ENCODE peak calls at places on chromosomes 16 and 17, in eight cellular contexts. I, N, P, V, Y, O, T and L are unnamed samples.

GRCh38 chr16:85046957-85047866 is 19.6 kb downstream of the KIAA0513 start:
- DNase-seq in O (no peak), T (no peak), V (no peak), I (peak; percentile 23), P (no peak), N (no peak), Y (no peak), L (no peak)

GRCh38 chr17:28727727-28728363 is 743 bp upstream of the NEK8 start:
- DNase-seq in O (peak; percentile 76), P (no peak), I (peak; percentile 97), T (peak; percentile 68), Y (peak; percentile 7), V (no peak), N (peak; percentile 83), L (peak; percentile 31)

GRCh38 chr16:85091522-85091910 is 20.8 kb downstream of the CIBAR2 start:
- DNase-seq in V (no peak), Y (no peak), O (no peak), P (no peak), I (no peak), T (no peak), N (no peak), L (no peak)

GRCh38 chr16:31344712-31345111 is 10.3 kb upstream of the ITGAX start:
- DNase-seq in N (no peak), P (no peak), T (no peak), I (peak; percentile 35), V (no peak), O (no peak), Y (no peak), L (no peak)

GRCh38 chr17:9645858-9646555 is 690 bp downstream of the USP43 start:
- DNase-seq in O (peak; percentile 76), V (no peak), P (peak; percentile 76), I (peak; percentile 41), N (peak; percentile 66), Y (no peak), T (peak; percentile 57), L (no peak)

GRCh38 chr17:28345420-28346198 is 10.0 kb downstream of the TNFAIP1 start:
- DNase-seq in Y (no peak), T (no peak), I (no peak), P (no peak), V (no peak), O (peak; percentile 13), N (no peak), L (no peak)

GRCh38 chr17:19897108-19897854 is 29.5 kb upstream of the ULK2 start:
- DNase-seq in T (no peak), P (no peak), O (no peak), V (no peak), N (no peak), Y (no peak), I (no peak), L (no peak)

GRCh38 chr17:74435775-74436359 is 4.0 kb downstream of the GPRC5C start:
- DNase-seq in V (no peak), T (no peak), O (no peak), N (no peak), Y (no peak), I (no peak), P (no peak), L (no peak)

GRCh38 chr17:79842656-79843474 is 3.6 kb upstream of the CBX4 start:
- DNase-seq in P (no peak), O (peak; percentile 21), V (no peak), N (no peak), T (no peak), Y (no peak), I (peak; percentile 56), L (no peak)

GRCh38 chr17:17842111-17842876 is 5.5 kb upstream of the SREBF1 start:
- DNase-seq in Y (no peak), I (no peak), P (no peak), N (no peak), O (no peak), V (no peak), T (no peak), L (no peak)

GRCh38 chr17:64707077-64707591 is 45.0 kb upstream of the SMURF2 start:
- DNase-seq in T (peak; percentile 100), O (peak; percentile 99), V (peak; percentile 51), N (no peak), Y (peak; percentile 98), P (no peak), I (no peak), L (peak; percentile 93)

GRCh38 chr17:57315061-57315851 is 58.9 kb downstream of the MSI2 start:
- DNase-seq in P (no peak), O (no peak), Y (no peak), T (no peak), N (no peak), I (no peak), V (no peak), L (no peak)

GRCh38 chr16:52488837-52489289 is 58.1 kb downstream of the TOX3 start:
- DNase-seq in P (no peak), N (no peak), O (no peak), Y (no peak), V (no peak), I (no peak), T (no peak), L (no peak)

GRCh38 chr16:71311553-71312158 is 22.5 kb upstream of the CMTR2 start:
- DNase-seq in O (peak; percentile 41), P (no peak), V (peak; percentile 49), Y (peak; percentile 25), T (no peak), N (peak; percentile 37), I (peak; percentile 25), L (peak; percentile 29)

GRCh38 chr16:66296591-66296990 is 69.9 kb upstream of the CDH5 start:
- DNase-seq in N (no peak), V (no peak), I (no peak), P (peak; percentile 29), O (no peak), T (peak; percentile 13), Y (no peak), L (no peak)

GRCh38 chr17:78924481-78925151 is 571 bp downstream of the TIMP2 start:
- DNase-seq in V (no peak), I (peak; percentile 12), T (peak; percentile 69), N (peak; percentile 61), O (peak; percentile 43), Y (peak; percentile 38), P (no peak), L (peak; percentile 70)

GRCh38 chr17:1643293-1643998 is 2.1 kb downstream of the SCARF1 start:
- DNase-seq in V (no peak), P (no peak), I (peak; percentile 67), T (no peak), N (peak; percentile 74), O (peak; percentile 33), Y (no peak), L (peak; percentile 63)

GRCh38 chr16:73565263-73565662 is 517.3 kb upstream of the ZFHX3 start:
- DNase-seq in Y (no peak), V (no peak), I (no peak), T (no peak), O (no peak), N (no peak), P (no peak), L (no peak)

GRCh38 chr16:57786632-57787518 is 15.4 kb downstream of the KIFC3 start:
- DNase-seq in Y (no peak), I (no peak), V (peak; percentile 68), N (no peak), O (no peak), T (no peak), P (no peak), L (peak; percentile 62)